ENCODE peak calls at places on chromosomes 16 and 17, in seven cellular contexts. P is IMR-90, J is H9, K is mesendoderm, E is mesenchymal stem cell, W is neuronal stem cell, N is trophoblast cell. S is an unnamed sample.

GRCh38 chr17:48542114-48542955 is 2.6 kb downstream of the HOXB2 start:
- DNase-seq in J (no peak), E (peak; percentile 62), P (peak; percentile 34), K (no peak), N (no peak), W (no peak), S (no peak)

GRCh38 chr17:81236784-81237183 is 2.1 kb downstream of the TEPSIN start:
- DNase-seq in P (no peak), K (no peak), W (no peak), E (no peak), J (no peak), N (no peak), S (no peak)

GRCh38 chr17:76193616-76194015 is 46.7 kb downstream of the RNF157 start:
- DNase-seq in J (no peak), E (no peak), K (no peak), P (no peak), W (peak; percentile 8), N (no peak), S (no peak)

GRCh38 chr16:28157768-28158535 is 53.8 kb downstream of the XPO6 start:
- DNase-seq in N (no peak), W (no peak), E (peak; percentile 78), K (no peak), J (no peak), P (peak; percentile 59), S (no peak)

GRCh38 chr17:80992077-80992947 is 671 bp downstream of the CHMP6 start:
- DNase-seq in J (peak; percentile 53), W (no peak), P (no peak), N (no peak), E (peak; percentile 26), K (no peak), S (no peak)

GRCh38 chr16:49755291-49755611 is 100.7 kb downstream of the ZNF423 start:
- DNase-seq in P (peak; percentile 12), W (peak; percentile 64), E (peak; percentile 42), J (no peak), K (peak; percentile 94), N (no peak), S (no peak)

GRCh38 chr16:680967-681745 is 946 bp downstream of the STUB1 start:
- DNase-seq in E (peak; percentile 58), N (peak; percentile 43), W (no peak), K (no peak), P (peak; percentile 49), J (no peak), S (peak; percentile 64)

GRCh38 chr17:31319253-31319661 is 2.2 kb downstream of the EVI2A start:
- DNase-seq in P (no peak), K (no peak), N (no peak), E (no peak), J (no peak), W (no peak), S (no peak)

GRCh38 chr17:81035389-81036127 is 607 bp downstream of the BAIAP2 start:
- DNase-seq in J (no peak), N (no peak), P (no peak), E (peak; percentile 46), K (no peak), W (no peak), S (peak; percentile 65)

GRCh38 chr16:54284319-54284930 is 2.2 kb downstream of the IRX3 start:
- DNase-seq in P (no peak), N (peak; percentile 24), W (peak; percentile 44), K (peak; percentile 36), E (no peak), J (peak; percentile 52), S (no peak)

GRCh38 chr16:12317856-12318591 is 341.5 kb downstream of the SNX29 start:
- DNase-seq in N (no peak), W (no peak), E (no peak), K (no peak), P (no peak), J (no peak), S (no peak)
- H2BK120ac ChIP-seq in N (no peak overlapping the region), W (no peak overlapping the region), E (no peak overlapping the region), K (no peak overlapping the region), P (no peak overlapping the region), J (no peak overlapping the region), S (no peak overlapping the region)

DNA sequence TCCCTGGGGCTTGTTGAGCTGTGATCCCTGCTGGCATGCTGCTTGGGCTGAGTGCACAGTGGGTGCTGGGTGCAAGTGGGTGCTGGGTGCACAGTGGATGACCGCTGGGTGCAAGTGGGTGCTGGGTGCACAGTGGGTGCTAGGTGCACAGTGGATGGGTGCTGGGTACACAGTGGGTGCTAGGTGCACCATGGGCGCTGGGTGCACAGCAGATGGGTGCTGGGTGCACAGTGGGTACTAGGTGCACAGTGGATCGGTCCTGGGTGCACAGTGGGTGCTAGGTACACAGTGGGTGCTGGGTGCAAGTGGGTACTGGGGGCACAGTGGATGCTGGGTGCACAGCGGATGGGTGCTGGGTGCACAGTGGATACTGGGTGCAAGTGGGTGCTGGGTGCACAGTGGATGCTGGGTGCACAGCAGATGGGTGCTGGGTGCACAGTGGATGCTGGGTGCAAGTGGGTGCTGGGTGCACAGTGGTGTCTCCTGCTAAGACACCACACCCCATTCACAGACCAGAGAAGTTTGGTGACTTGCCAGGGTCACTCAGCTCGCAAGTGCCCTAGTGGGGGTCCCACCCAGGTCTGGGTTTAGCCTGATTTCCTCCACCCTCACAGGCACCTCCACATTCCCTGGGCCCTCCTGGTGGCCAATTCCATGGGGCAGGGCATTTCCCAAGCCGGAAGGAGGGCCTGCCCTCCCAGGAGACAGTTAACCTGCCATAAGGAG is 33.5 kb downstream of the ZFPM1 start:
- DNase-seq in K (no peak), J (no peak), W (no peak), N (no peak), P (no peak), E (no peak), S (no peak)
- H2AK5ac ChIP-seq in K (no peak overlapping the region), J (no peak overlapping the region), W (no peak overlapping the region), N (no peak overlapping the region), P (no peak overlapping the region), E (no peak overlapping the region), S (no peak overlapping the region)

GRCh38 chr17:33057564-33057963 is 65.9 kb downstream of the SPACA3 start:
- DNase-seq in J (no peak), W (no peak), K (peak; percentile 22), E (no peak), N (peak; percentile 76), P (no peak), S (no peak)
- H2BK120ac ChIP-seq in J (no peak overlapping the region), W (no peak overlapping the region), K (no peak overlapping the region), E (no peak overlapping the region), N (no peak overlapping the region), P (no peak overlapping the region), S (no peak overlapping the region)

GRCh38 chr16:12519986-12520385 is 283.7 kb downstream of the CPPED1 start:
- DNase-seq in K (no peak), E (no peak), N (peak; percentile 74), P (no peak), J (peak; percentile 46), W (no peak), S (no peak)
- H2AK5ac ChIP-seq in K (no peak overlapping the region), E (no peak overlapping the region), N (no peak overlapping the region), P (no peak overlapping the region), J (no peak overlapping the region), W (no peak overlapping the region), S (no peak overlapping the region)

DNA sequence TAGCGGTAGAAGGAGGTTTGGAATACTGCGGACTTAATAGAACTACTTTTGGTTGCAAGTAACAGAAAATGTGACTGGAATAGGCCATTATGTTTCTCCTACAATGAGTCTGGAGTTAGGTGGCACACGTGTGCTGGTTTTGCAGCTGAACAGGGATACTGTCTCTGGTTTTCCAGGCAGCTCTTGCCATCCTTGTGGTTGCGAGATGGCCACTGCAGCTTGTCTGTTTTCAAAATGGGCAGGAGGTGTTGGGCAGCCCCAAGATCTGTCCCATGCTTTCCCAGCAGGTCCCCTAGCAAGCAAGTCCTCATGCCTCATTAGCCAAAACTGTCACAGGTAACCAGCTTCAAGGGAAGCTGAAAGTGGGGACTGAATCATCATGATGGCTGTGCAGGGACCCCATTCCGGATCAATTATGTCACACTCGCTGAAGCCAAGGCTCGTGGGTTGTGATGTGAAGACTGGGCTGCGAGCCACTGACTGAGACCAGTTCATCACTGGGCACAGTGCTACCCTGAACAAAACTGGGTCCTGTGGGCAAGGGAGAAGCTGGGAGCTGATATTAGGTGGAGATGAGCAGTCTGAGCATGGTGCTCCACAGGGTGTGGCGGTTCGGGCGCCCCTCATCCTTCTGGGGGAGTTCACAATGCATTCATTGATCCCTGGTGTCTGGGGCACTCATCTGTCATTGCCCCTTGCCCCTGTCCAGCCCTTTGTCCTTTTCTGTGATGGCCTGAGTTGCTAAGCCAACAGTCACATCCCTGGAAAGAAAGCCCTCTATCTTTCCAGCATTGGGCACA is 82.1 kb downstream of the KSR1 start:
- DNase-seq in K (peak; percentile 18), W (no peak), N (no peak), E (no peak), J (no peak), P (peak; percentile 72), S (no peak)
- H2BK120ac ChIP-seq in K (no peak overlapping the region), W (no peak overlapping the region), N (no peak overlapping the region), E (no peak overlapping the region), J (no peak overlapping the region), P (peak overlapping the region; percentile 79), S (no peak overlapping the region)

GRCh38 chr17:8893059-8893458 is 25.6 kb upstream of the PIK3R6 start:
- DNase-seq in E (no peak), K (no peak), W (no peak), J (no peak), N (no peak), P (no peak), S (no peak)

GRCh38 chr17:8894189-8894611 is 26.7 kb upstream of the PIK3R6 start:
- DNase-seq in K (peak; percentile 44), N (no peak), P (no peak), W (no peak), E (no peak), J (peak; percentile 62), S (peak; percentile 68)

GRCh38 chr17:8894673-8895578 is 27.5 kb upstream of the PIK3R6 start:
- DNase-seq in N (peak; percentile 49), K (peak; percentile 83), J (peak; percentile 80), W (peak; percentile 53), P (peak; percentile 59), E (peak; percentile 52), S (no peak)

GRCh38 chr17:8892338-8892690 is 24.8 kb upstream of the PIK3R6 start:
- DNase-seq in W (no peak), E (no peak), J (no peak), P (no peak), K (no peak), N (no peak), S (no peak)

GRCh38 chr17:8893621-8894020 is 26.1 kb upstream of the PIK3R6 start:
- DNase-seq in J (peak; percentile 31), W (no peak), E (no peak), K (no peak), N (no peak), P (no peak), S (no peak)
- H2AK5ac ChIP-seq in J (no peak overlapping the region), W (peak overlapping the region; percentile 36), E (peak overlapping the region; percentile 64), K (no peak overlapping the region), N (no peak overlapping the region), P (no peak overlapping the region), S (no peak overlapping the region)

GRCh38 chr16:2085669-2086068 is 37.9 kb downstream of the TSC2 start:
- DNase-seq in N (no peak), K (no peak), W (no peak), E (no peak), P (no peak), J (no peak), S (no peak)
- H2BK120ac ChIP-seq in N (no peak overlapping the region), K (no peak overlapping the region), W (no peak overlapping the region), E (no peak overlapping the region), P (no peak overlapping the region), J (no peak overlapping the region), S (no peak overlapping the region)